ENCODE peak calls at places on chromosomes 16 and 17, in six cellular contexts. One of them, this sample, is unnamed.

GRCh38 chr17:69223809-69224208 is 4.8 kb downstream of the ABCA10 start:
- DNase-seq in AG04450: peak; percentile 15
- DNase-seq in kidney: no peak
- DNase-seq in Peyer's patch: no peak
- DNase-seq in progenitor cell of endocrine pancreas: no peak
- DNase-seq in AG09309: no peak
- DNase-seq in this sample: no peak

GRCh38 chr17:28968269-28968913 is 17.1 kb upstream of the PHF12 start:
- DNase-seq in AG04450: no peak
- DNase-seq in kidney: peak; percentile 61
- DNase-seq in Peyer's patch: no peak
- DNase-seq in progenitor cell of endocrine pancreas: no peak
- DNase-seq in AG09309: no peak
- DNase-seq in this sample: no peak

GRCh38 chr17:75822119-75822799 is 21.9 kb downstream of the UNC13D start:
- DNase-seq in AG04450: no peak
- DNase-seq in kidney: peak; percentile 85
- DNase-seq in Peyer's patch: peak; percentile 72
- DNase-seq in progenitor cell of endocrine pancreas: no peak
- DNase-seq in AG09309: no peak
- DNase-seq in this sample: peak; percentile 45

GRCh38 chr17:79214940-79215604 is 140.4 kb downstream of the ENGASE start:
- DNase-seq in AG04450: no peak
- DNase-seq in kidney: no peak
- DNase-seq in Peyer's patch: no peak
- DNase-seq in progenitor cell of endocrine pancreas: no peak
- DNase-seq in AG09309: no peak
- DNase-seq in this sample: no peak

GRCh38 chr17:73991260-73991659 is 212.2 kb upstream of the RPL38 start:
- DNase-seq in AG04450: no peak
- DNase-seq in kidney: no peak
- DNase-seq in Peyer's patch: no peak
- DNase-seq in progenitor cell of endocrine pancreas: no peak
- DNase-seq in AG09309: no peak
- DNase-seq in this sample: no peak

GRCh38 chr17:15996322-15996721 is 3.2 kb downstream of the ZSWIM7 start:
- DNase-seq in AG04450: no peak
- DNase-seq in kidney: no peak
- DNase-seq in Peyer's patch: no peak
- DNase-seq in progenitor cell of endocrine pancreas: no peak
- DNase-seq in AG09309: no peak
- DNase-seq in this sample: no peak

GRCh38 chr17:39782980-39783379 is 45.2 kb downstream of the GRB7 start:
- DNase-seq in AG04450: no peak
- DNase-seq in kidney: no peak
- DNase-seq in Peyer's patch: no peak
- DNase-seq in progenitor cell of endocrine pancreas: no peak
- DNase-seq in AG09309: no peak
- DNase-seq in this sample: no peak

GRCh38 chr16:86343733-86344585 is 166.4 kb upstream of the FOXF1 start:
- DNase-seq in AG04450: no peak
- DNase-seq in kidney: no peak
- DNase-seq in Peyer's patch: no peak
- DNase-seq in progenitor cell of endocrine pancreas: no peak
- DNase-seq in AG09309: no peak
- DNase-seq in this sample: no peak

GRCh38 chr16:48347980-48348379 is 37.2 kb downstream of the SIAH1 start:
- DNase-seq in AG04450: no peak
- DNase-seq in kidney: no peak
- DNase-seq in Peyer's patch: no peak
- DNase-seq in progenitor cell of endocrine pancreas: no peak
- DNase-seq in AG09309: no peak
- DNase-seq in this sample: no peak

GRCh38 chr16:47037396-47037745 is 63.9 kb upstream of the DNAJA2 start:
- DNase-seq in AG04450: no peak
- DNase-seq in kidney: peak; percentile 79
- DNase-seq in Peyer's patch: peak; percentile 53
- DNase-seq in progenitor cell of endocrine pancreas: no peak
- DNase-seq in AG09309: no peak
- DNase-seq in this sample: no peak

GRCh38 chr16:67470314-67470713 is 10.6 kb downstream of the ATP6V0D1 start:
- DNase-seq in AG04450: no peak
- DNase-seq in kidney: peak; percentile 92
- DNase-seq in Peyer's patch: peak; percentile 60
- DNase-seq in progenitor cell of endocrine pancreas: no peak
- DNase-seq in AG09309: no peak
- DNase-seq in this sample: no peak

GRCh38 chr17:51947160-51947559 is 211.4 kb downstream of the CA10 start:
- DNase-seq in AG04450: no peak
- DNase-seq in kidney: no peak
- DNase-seq in Peyer's patch: no peak
- DNase-seq in progenitor cell of endocrine pancreas: no peak
- DNase-seq in AG09309: no peak
- DNase-seq in this sample: no peak

GRCh38 chr17:11986179-11986938 is 10.9 kb downstream of the ZNF18 start:
- DNase-seq in AG04450: no peak
- DNase-seq in kidney: no peak
- DNase-seq in Peyer's patch: no peak
- DNase-seq in progenitor cell of endocrine pancreas: no peak
- DNase-seq in AG09309: no peak
- DNase-seq in this sample: no peak

GRCh38 chr16:28878083-28878926 is at the start of gene ATP2A1:
- DNase-seq in AG04450: no peak
- DNase-seq in kidney: no peak
- DNase-seq in Peyer's patch: no peak
- DNase-seq in progenitor cell of endocrine pancreas: no peak
- DNase-seq in AG09309: no peak
- DNase-seq in this sample: no peak

GRCh38 chr16:29306201-29306600 is 100.3 kb downstream of the NPIPB11 start:
- DNase-seq in AG04450: no peak
- DNase-seq in kidney: peak; percentile 40
- DNase-seq in Peyer's patch: no peak
- DNase-seq in progenitor cell of endocrine pancreas: no peak
- DNase-seq in AG09309: no peak
- DNase-seq in this sample: no peak

GRCh38 chr16:80803341-80804060 is 897 bp downstream of the CDYL2 start:
- DNase-seq in AG04450: no peak
- DNase-seq in kidney: peak; percentile 81
- DNase-seq in Peyer's patch: peak; percentile 68
- DNase-seq in progenitor cell of endocrine pancreas: peak; percentile 33
- DNase-seq in AG09309: no peak
- DNase-seq in this sample: no peak

GRCh38 chr17:7997186-7997585 is 5.2 kb upstream of the GUCY2D start:
- DNase-seq in AG04450: no peak
- DNase-seq in kidney: peak; percentile 5
- DNase-seq in Peyer's patch: peak; percentile 64
- DNase-seq in progenitor cell of endocrine pancreas: no peak
- DNase-seq in AG09309: no peak
- DNase-seq in this sample: no peak

GRCh38 chr16:84687715-84688114 is 12.1 kb upstream of the USP10 start:
- DNase-seq in AG04450: peak; percentile 67
- DNase-seq in kidney: no peak
- DNase-seq in Peyer's patch: no peak
- DNase-seq in progenitor cell of endocrine pancreas: no peak
- DNase-seq in AG09309: peak; percentile 88
- DNase-seq in this sample: peak; percentile 82

GRCh38 chr17:79947351-79948031 is 88.2 kb downstream of the TBC1D16 start:
- DNase-seq in AG04450: no peak
- DNase-seq in kidney: peak; percentile 68
- DNase-seq in Peyer's patch: peak; percentile 40
- DNase-seq in progenitor cell of endocrine pancreas: no peak
- DNase-seq in AG09309: no peak
- DNase-seq in this sample: no peak

GRCh38 chr17:40791808-40792436 is 7.8 kb downstream of the KRT28 start:
- DNase-seq in AG04450: peak; percentile 11
- DNase-seq in kidney: no peak
- DNase-seq in Peyer's patch: no peak
- DNase-seq in progenitor cell of endocrine pancreas: no peak
- DNase-seq in AG09309: no peak
- DNase-seq in this sample: no peak

GRCh38 chr17:67289174-67289876 is 44.3 kb upstream of the HELZ start:
- DNase-seq in AG04450: peak; percentile 8
- DNase-seq in kidney: peak; percentile 92
- DNase-seq in Peyer's patch: peak; percentile 57
- DNase-seq in progenitor cell of endocrine pancreas: no peak
- DNase-seq in AG09309: peak; percentile 29
- DNase-seq in this sample: peak; percentile 17

GRCh38 chr17:7042507-7043194 is 1.2 kb downstream of the SLC16A11 start:
- DNase-seq in AG04450: no peak
- DNase-seq in kidney: no peak
- DNase-seq in Peyer's patch: no peak
- DNase-seq in progenitor cell of endocrine pancreas: no peak
- DNase-seq in AG09309: no peak
- DNase-seq in this sample: no peak

GRCh38 chr17:78127240-78127887 is 1.2 kb downstream of the TMC6 start:
- DNase-seq in AG04450: no peak
- DNase-seq in kidney: peak; percentile 91
- DNase-seq in Peyer's patch: peak; percentile 89
- DNase-seq in progenitor cell of endocrine pancreas: peak; percentile 45
- DNase-seq in AG09309: no peak
- DNase-seq in this sample: no peak

GRCh38 chr16:20906225-20906870 is 5.8 kb downstream of the LYRM1 start:
- DNase-seq in AG04450: peak; percentile 68
- DNase-seq in kidney: no peak
- DNase-seq in Peyer's patch: no peak
- DNase-seq in progenitor cell of endocrine pancreas: no peak
- DNase-seq in AG09309: peak; percentile 78
- DNase-seq in this sample: no peak

GRCh38 chr16:27633721-27634120 is 83.8 kb downstream of the KATNIP start:
- DNase-seq in AG04450: no peak
- DNase-seq in kidney: no peak
- DNase-seq in Peyer's patch: no peak
- DNase-seq in progenitor cell of endocrine pancreas: no peak
- DNase-seq in AG09309: no peak
- DNase-seq in this sample: no peak

GRCh38 chr16:71972356-71972755 is 27.8 kb downstream of the PKD1L3 start:
- DNase-seq in AG04450: no peak
- DNase-seq in kidney: no peak
- DNase-seq in Peyer's patch: no peak
- DNase-seq in progenitor cell of endocrine pancreas: no peak
- DNase-seq in AG09309: no peak
- DNase-seq in this sample: no peak